ENCODE peak calls at places on chromosome 6, in six cellular contexts. Q is HepG2, N is H1, J is K562, H is HCT116, O is GM12878. V is an unnamed sample.

GRCh38 chr6:125432014-125432413 is 130.2 kb upstream of the HDDC2 start:
- DNase-seq in O (no peak), J (no peak), N (peak; percentile 17), Q (no peak), H (no peak), V (no peak)

GRCh38 chr6:68958327-68958726 is 323.2 kb downstream of the ADGRB3 start:
- DNase-seq in J (no peak), N (no peak), Q (peak; percentile 2), H (no peak), O (no peak), V (no peak)

GRCh38 chr6:158517038-158517437 is 42.9 kb upstream of the TMEM181 start:
- DNase-seq in Q (no peak), N (no peak), J (no peak), H (no peak), O (no peak), V (no peak)

GRCh38 chr6:29602564-29603361 is 17.8 kb downstream of the OR2H2 start:
- DNase-seq in J (peak; percentile 84), Q (peak; percentile 35), O (no peak), N (no peak), H (peak; percentile 6), V (no peak)

GRCh38 chr6:4017847-4018193 is 61.1 kb downstream of the FAM217A start:
- DNase-seq in Q (peak; percentile 51), N (no peak), O (no peak), H (peak; percentile 28), J (no peak), V (peak; percentile 82)

GRCh38 chr6:36227379-36228344 is 31.1 kb downstream of the BRPF3 start:
- DNase-seq in N (no peak), O (no peak), J (peak; percentile 62), Q (no peak), H (no peak), V (peak; percentile 21)

GRCh38 chr6:36820700-36821580 is 18.3 kb downstream of the CPNE5 start:
- DNase-seq in N (no peak), J (peak; percentile 83), O (no peak), H (no peak), Q (no peak), V (peak; percentile 73)

GRCh38 chr6:17525637-17526036 is 74.5 kb upstream of the FAM8A1 start:
- DNase-seq in O (no peak), J (no peak), N (no peak), Q (no peak), H (no peak), V (no peak)

GRCh38 chr6:116313377-116313776 is 33.6 kb upstream of the TSPYL1 start:
- DNase-seq in J (no peak), H (no peak), O (no peak), N (no peak), Q (no peak), V (peak; percentile 57)

GRCh38 chr6:18503588-18504231 is 116.6 kb downstream of the RNF144B start:
- DNase-seq in J (peak; percentile 45), N (peak; percentile 23), Q (peak; percentile 80), O (peak; percentile 35), H (peak; percentile 61), V (peak; percentile 83)

GRCh38 chr6:168206186-168206585 is 113.4 kb downstream of the DACT2 start:
- DNase-seq in Q (no peak), H (no peak), N (no peak), O (no peak), J (no peak), V (no peak)

GRCh38 chr6:158785036-158785435 is 34.1 kb downstream of the EZR start:
- DNase-seq in Q (no peak), O (no peak), H (no peak), N (no peak), J (no peak), V (no peak)

GRCh38 chr6:98832282-98833100 is 1.9 kb upstream of the POU3F2 start:
- DNase-seq in O (no peak), N (no peak), Q (no peak), J (no peak), H (no peak), V (no peak)
- TF ChIP-seq EZH2 in O (no peak), N (peak; percentile 98), Q (peak; percentile 50), J (no peak), H (no peak), V (peak; percentile 87)

GRCh38 chr6:143514996-143515760 is 3.7 kb upstream of the FUCA2 start:
- DNase-seq in O (no peak), J (no peak), H (no peak), N (no peak), Q (no peak), V (no peak)

GRCh38 chr6:143513410-143513809 is 1.9 kb upstream of the FUCA2 start:
- DNase-seq in H (no peak), N (no peak), O (no peak), Q (peak; percentile 38), J (peak; percentile 40), V (no peak)

GRCh38 chr6:143507358-143508145 is 4.0 kb downstream of the FUCA2 start:
- DNase-seq in H (no peak), O (no peak), Q (no peak), J (no peak), N (no peak), V (no peak)

GRCh38 chr6:143515766-143516355 is 4.3 kb upstream of the FUCA2 start:
- DNase-seq in H (no peak), O (no peak), Q (no peak), J (no peak), N (no peak), V (no peak)

DNA sequence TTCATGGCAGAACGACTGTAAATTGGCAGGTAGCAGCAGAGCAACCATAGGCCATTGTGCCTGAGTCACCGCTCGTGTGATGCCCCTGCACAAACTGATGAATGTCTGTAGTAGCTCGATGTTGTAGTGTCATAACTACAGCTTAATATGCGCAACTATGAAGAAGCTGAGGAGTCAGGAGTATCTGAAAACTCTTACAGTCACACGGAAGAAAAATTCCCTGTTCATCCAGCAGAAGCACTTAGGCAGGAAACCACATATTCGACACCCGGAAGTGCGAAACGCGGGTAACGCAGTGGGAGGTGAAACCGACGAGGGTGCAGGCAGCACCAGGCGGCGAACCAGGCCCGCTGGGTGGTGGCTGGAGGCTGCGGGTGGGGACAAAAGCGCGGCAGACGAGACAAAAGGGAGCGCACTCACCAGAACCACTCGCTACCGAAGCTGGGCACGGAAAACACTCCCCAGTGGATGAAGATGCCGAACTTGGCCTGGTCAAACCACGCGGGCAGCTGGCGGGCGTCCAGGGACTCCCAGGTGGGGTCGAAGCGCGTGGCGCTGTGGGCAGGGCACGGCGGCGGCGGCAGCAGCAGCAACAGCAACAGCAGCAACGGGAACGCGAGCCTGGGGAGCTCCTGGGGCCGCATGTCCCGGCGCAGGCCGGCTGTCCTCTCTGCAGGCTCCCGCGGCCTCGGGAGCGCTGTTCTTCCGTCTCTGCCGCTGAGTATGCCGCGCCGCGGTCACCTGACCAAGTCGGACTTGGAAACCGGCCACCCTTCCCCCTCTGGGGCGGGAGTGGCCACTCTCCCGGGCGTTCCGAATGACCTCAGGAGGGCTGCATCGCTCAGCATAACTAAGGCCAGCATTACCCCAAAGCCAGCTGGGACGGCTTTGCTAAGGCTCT is at the start of gene FUCA2:
- DNase-seq in H (peak; percentile 57), N (peak; percentile 70), O (peak; percentile 51), Q (peak; percentile 87), J (peak; percentile 93), V (peak; percentile 81)
- TF ChIP-seq POLR2A in H (peak; percentile 85), N (peak; percentile 91), O (peak; percentile 87), Q (peak; percentile 96), J (peak; percentile 97), V (peak; percentile 88)

GRCh38 chr6:394641-395289 is 3.2 kb downstream of the IRF4 start:
- DNase-seq in J (no peak), Q (no peak), O (no peak), N (no peak), H (no peak), V (no peak)

GRCh38 chr6:396126-396520 is 4.6 kb downstream of the IRF4 start:
- DNase-seq in J (no peak), H (no peak), N (no peak), O (no peak), Q (no peak), V (no peak)

GRCh38 chr6:397056-397455 is 5.5 kb downstream of the IRF4 start:
- DNase-seq in H (no peak), O (no peak), J (no peak), Q (no peak), N (no peak), V (no peak)

GRCh38 chr6:393391-394221 is 2.1 kb downstream of the IRF4 start:
- DNase-seq in N (no peak), Q (no peak), J (no peak), H (no peak), O (no peak), V (no peak)

GRCh38 chr6:395432-396125 is 4.0 kb downstream of the IRF4 start:
- DNase-seq in N (no peak), H (no peak), J (no peak), Q (no peak), O (no peak), V (no peak)
- TF ChIP-seq EZH2 in N (no peak), H (no peak), J (no peak), Q (no peak), O (no peak), V (no peak)

GRCh38 chr6:2999621-3000455 is at the start of gene NQO2:
- DNase-seq in Q (peak; percentile 76), O (peak; percentile 13), N (no peak), J (peak; percentile 100), H (peak; percentile 71), V (peak; percentile 86)

GRCh38 chr6:3001146-3001772 is 1.6 kb downstream of the NQO2 start:
- DNase-seq in Q (no peak), N (no peak), O (no peak), H (no peak), J (no peak), V (no peak)

GRCh38 chr6:2993755-2994317 is 5.9 kb upstream of the NQO2 start:
- DNase-seq in O (no peak), J (no peak), H (no peak), N (no peak), Q (peak; percentile 93), V (no peak)

GRCh38 chr6:3001773-3002293 is 2.1 kb downstream of the NQO2 start:
- DNase-seq in H (peak; percentile 71), J (peak; percentile 74), N (no peak), O (no peak), Q (peak; percentile 85), V (peak; percentile 74)

DNA sequence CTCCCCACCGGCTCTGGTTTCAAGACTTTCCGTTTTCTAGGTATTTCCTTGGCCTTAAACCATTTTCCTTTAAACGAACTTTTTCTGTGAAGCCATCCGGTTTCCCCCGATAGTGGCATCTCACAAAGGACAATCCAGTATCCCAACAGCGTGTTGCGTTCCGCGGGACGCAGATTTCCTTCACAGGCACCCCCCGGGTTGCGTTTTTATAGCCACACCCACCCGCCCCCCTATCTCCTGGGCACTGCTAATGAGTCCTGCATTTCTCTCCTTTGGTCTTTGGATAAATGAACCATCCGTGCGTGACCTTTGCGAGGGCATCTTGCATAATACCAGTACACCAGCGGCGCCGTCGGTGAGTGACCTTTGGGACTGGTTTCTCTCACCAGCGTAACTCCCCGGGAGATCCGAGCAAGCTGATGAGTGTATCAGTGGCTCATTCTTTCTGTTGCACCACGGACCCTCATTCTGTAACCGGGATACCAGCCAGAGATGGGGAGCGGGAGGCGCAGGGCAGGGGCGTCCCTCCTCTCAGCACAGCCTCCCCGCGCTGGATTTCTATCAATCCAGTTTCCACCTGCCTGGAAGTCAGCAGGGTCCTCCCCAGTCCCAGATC is 581 bp upstream of the NQO2 start:
- DNase-seq in Q (peak; percentile 93), H (no peak), J (no peak), O (no peak), N (no peak), V (no peak)
- TF ChIP-seq POLR2A in Q (no peak), H (no peak), J (no peak), O (no peak), N (no peak), V (no peak)

V was measured in endothelial cell of umbilical vein.